ENCODE peak calls at places on chromosomes 4 and X, in eight cellular contexts. Q, H, D, K, N, X, V and Z are unnamed samples.
A peak's percentile ranks its signal among the peaks of the same experiment; 100 is the strongest.

GRCh38 chrX:42948723-42949122 is 170.8 kb upstream of the PPP1R2C start:
- ATAC-seq in D (no peak), H (no peak), V (no peak), X (no peak), N (no peak), Q (no peak), K (no peak), Z (no peak)

GRCh38 chr4:145784036-145784435 is 104.1 kb downstream of the C4orf51 start:
- ATAC-seq in D (no peak), X (no peak), N (no peak), H (no peak), K (no peak), Q (no peak), V (no peak), Z (no peak)

GRCh38 chrX:2388669-2389068 is 112.1 kb downstream of the DHRSX start:
- ATAC-seq in V (no peak), N (no peak), K (no peak), D (no peak), X (peak; percentile 33), Q (no peak), H (no peak), Z (no peak)

GRCh38 chr4:169030575-169030982 is 20.5 kb upstream of the CBR4 start:
- ATAC-seq in K (no peak), Q (no peak), N (peak; percentile 64), V (no peak), H (no peak), D (no peak), X (no peak), Z (no peak)

GRCh38 chr4:52729586-52729985 is 21.6 kb downstream of the ERVMER34-1 start:
- ATAC-seq in Q (peak; percentile 47), H (no peak), N (no peak), X (no peak), V (no peak), D (no peak), K (no peak), Z (no peak)

GRCh38 chr4:128862608-128863313 is 53.3 kb downstream of the JADE1 start:
- ATAC-seq in H (no peak), N (peak; percentile 9), V (peak; percentile 63), X (peak; percentile 40), D (peak; percentile 25), Q (peak; percentile 21), K (peak; percentile 91), Z (no peak)

GRCh38 chr4:90318208-90318607 is 191.0 kb downstream of the CCSER1 start:
- ATAC-seq in K (no peak), Q (no peak), D (no peak), N (peak; percentile 65), X (no peak), V (peak; percentile 81), H (no peak), Z (no peak)

GRCh38 chr4:38865445-38865844 is 2.2 kb upstream of the FAM114A1 start:
- ATAC-seq in X (no peak), K (no peak), H (no peak), Q (no peak), N (no peak), D (no peak), V (no peak), Z (no peak)

GRCh38 chrX:15680401-15680800 is 15.8 kb upstream of the CLTRN start:
- ATAC-seq in X (peak; percentile 14), H (no peak), Q (no peak), D (no peak), N (no peak), V (no peak), K (peak; percentile 79), Z (no peak)

GRCh38 chr4:2848449-2848848 is 4.8 kb downstream of the ADD1 start:
- ATAC-seq in Q (no peak), K (no peak), D (no peak), X (no peak), V (no peak), N (no peak), H (no peak), Z (no peak)

GRCh38 chr4:73908965-73909364 is 39.8 kb downstream of the CXCL1 start:
- ATAC-seq in H (no peak), D (no peak), X (no peak), Q (no peak), N (no peak), K (no peak), V (no peak), Z (no peak)

GRCh38 chr4:73914071-73914470 is 44.9 kb downstream of the CXCL1 start:
- ATAC-seq in Q (no peak), H (no peak), D (no peak), N (no peak), K (no peak), X (no peak), V (no peak), Z (no peak)

GRCh38 chr4:73916172-73916925 is 47.2 kb downstream of the CXCL1 start:
- ATAC-seq in K (no peak), D (no peak), X (no peak), V (no peak), Q (no peak), N (no peak), H (no peak), Z (no peak)

GRCh38 chr4:73912191-73912590 is 43.0 kb downstream of the CXCL1 start:
- ATAC-seq in V (no peak), X (no peak), Q (no peak), H (no peak), N (no peak), K (no peak), D (no peak), Z (no peak)

GRCh38 chr4:73911746-73912145 is 42.6 kb downstream of the CXCL1 start:
- ATAC-seq in K (no peak), V (no peak), D (no peak), Q (no peak), X (no peak), H (no peak), N (no peak), Z (no peak)
- TF ChIP-seq POLR2AphosphoS5 in K (no peak), V (no peak), D (no peak), Q (no peak), X (no peak), H (no peak), N (no peak), Z (no peak)

GRCh38 chr4:153497091-153497531 is 31.0 kb downstream of the TMEM131L start:
- ATAC-seq in K (peak; percentile 56), V (no peak), N (peak; percentile 42), X (peak; percentile 68), Q (peak; percentile 28), D (peak; percentile 43), H (no peak), Z (no peak)

GRCh38 chr4:153497988-153498967 is 32.1 kb downstream of the TMEM131L start:
- ATAC-seq in V (no peak), X (no peak), Q (peak; percentile 36), K (peak; percentile 69), N (no peak), H (peak; percentile 62), D (no peak), Z (peak; percentile 60)

GRCh38 chr4:153490985-153491483 is 24.9 kb downstream of the TMEM131L start:
- ATAC-seq in V (no peak), H (no peak), K (no peak), N (no peak), X (no peak), Q (no peak), D (no peak), Z (no peak)

GRCh38 chr4:153495480-153496206 is 29.5 kb downstream of the TMEM131L start:
- ATAC-seq in Q (no peak), H (no peak), X (no peak), V (no peak), K (no peak), N (no peak), D (no peak), Z (no peak)

GRCh38 chr4:153494562-153494961 is 28.4 kb downstream of the TMEM131L start:
- ATAC-seq in Q (no peak), H (no peak), N (no peak), X (no peak), D (no peak), V (no peak), K (no peak), Z (no peak)
- H3K4me3 ChIP-seq in Q (no peak overlapping the region), H (no peak overlapping the region), N (no peak overlapping the region), X (no peak overlapping the region), D (no peak overlapping the region), V (no peak overlapping the region), K (peak overlapping the region; percentile 51), Z (no peak overlapping the region)

DNA sequence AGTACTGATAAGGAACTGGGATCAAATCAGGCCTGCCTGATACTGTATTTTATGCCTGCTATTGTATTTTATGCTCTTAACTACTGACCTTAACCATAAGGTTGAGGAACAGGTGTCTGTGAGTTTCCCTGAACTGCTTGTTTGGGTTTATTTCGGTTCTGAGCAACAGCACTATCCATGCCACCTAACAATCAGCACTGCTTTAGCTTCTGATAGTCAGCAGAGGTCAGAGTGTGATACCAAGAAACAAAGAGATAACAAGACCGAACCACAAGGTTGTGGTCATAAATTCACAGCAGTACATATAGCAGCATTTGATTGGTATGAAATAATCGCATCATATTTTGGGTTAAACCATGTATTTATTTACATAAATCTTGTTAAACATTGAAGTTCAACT is 362.2 kb downstream of the FGF13 start:
- ATAC-seq in K (no peak), V (no peak), D (no peak), N (no peak), H (no peak), X (no peak), Q (peak; percentile 43), Z (no peak)
- TF ChIP-seq POLR2AphosphoS5 in K (no peak), V (no peak), D (no peak), N (no peak), H (no peak), X (no peak), Q (no peak), Z (no peak)

GRCh38 chrX:47573334-47574095 is 8.7 kb upstream of the TIMP1 start:
- ATAC-seq in V (peak; percentile 41), D (no peak), N (no peak), H (peak; percentile 79), K (no peak), X (peak; percentile 7), Q (peak; percentile 71), Z (peak; percentile 48)
- H3K4me3 ChIP-seq in V (no peak overlapping the region), D (no peak overlapping the region), N (no peak overlapping the region), H (peak overlapping the region; percentile 35), K (no peak overlapping the region), X (no peak overlapping the region), Q (peak overlapping the region; percentile 56), Z (peak overlapping the region; percentile 36)